ENCODE peak calls at places on chromosome 20, in six cellular contexts. G, N, P, L, E and D are unnamed samples.

GRCh38 chr20:10639762-10640556 is 33.8 kb downstream of the JAG1 start:
- DNase-seq in N (no peak), E (no peak), G (no peak), P (no peak), L (peak), D (no peak)

GRCh38 chr20:1296922-1297321 is 30.8 kb downstream of the SNPH start:
- DNase-seq in G (no peak), L (no peak), N (no peak), E (no peak), P (no peak), D (no peak)

GRCh38 chr20:37914672-37915433 is 11.9 kb downstream of the VSTM2L start:
- DNase-seq in E (no peak), L (peak), N (peak), G (no peak), P (no peak), D (peak)

GRCh38 chr20:47847882-47848485 is 62.7 kb upstream of the SULF2 start:
- DNase-seq in E (no peak), L (no peak), G (no peak), P (no peak), N (no peak), D (peak)

GRCh38 chr20:16283307-16283706 is 289.9 kb downstream of the KIF16B start:
- DNase-seq in L (no peak), G (no peak), P (no peak), N (no peak), E (no peak), D (no peak)

GRCh38 chr20:47358672-47359532 is 2.4 kb upstream of the ZMYND8 start:
- DNase-seq in N (peak), L (no peak), P (peak), E (no peak), G (peak), D (peak)

GRCh38 chr20:61649105-61649878 is 397.2 kb downstream of the CDH4 start:
- DNase-seq in N (no peak), E (no peak), L (no peak), P (no peak), G (no peak), D (no peak)

GRCh38 chr20:23752019-23752418 is 1.3 kb upstream of the CST1 start:
- DNase-seq in G (no peak), P (no peak), L (no peak), E (no peak), N (no peak), D (no peak)

GRCh38 chr20:57395111-57395959 is 4.1 kb downstream of the RBM38 start:
- DNase-seq in E (no peak), N (peak), G (peak), L (peak), P (peak), D (peak)

GRCh38 chr20:6976535-6976934 is 209.0 kb downstream of the BMP2 start:
- DNase-seq in P (no peak), N (no peak), E (no peak), G (no peak), L (no peak), D (peak)

GRCh38 chr20:39878809-39879208 is 810.2 kb downstream of the MAFB start:
- DNase-seq in N (no peak), P (no peak), G (no peak), L (no peak), E (no peak), D (no peak)

DNA sequence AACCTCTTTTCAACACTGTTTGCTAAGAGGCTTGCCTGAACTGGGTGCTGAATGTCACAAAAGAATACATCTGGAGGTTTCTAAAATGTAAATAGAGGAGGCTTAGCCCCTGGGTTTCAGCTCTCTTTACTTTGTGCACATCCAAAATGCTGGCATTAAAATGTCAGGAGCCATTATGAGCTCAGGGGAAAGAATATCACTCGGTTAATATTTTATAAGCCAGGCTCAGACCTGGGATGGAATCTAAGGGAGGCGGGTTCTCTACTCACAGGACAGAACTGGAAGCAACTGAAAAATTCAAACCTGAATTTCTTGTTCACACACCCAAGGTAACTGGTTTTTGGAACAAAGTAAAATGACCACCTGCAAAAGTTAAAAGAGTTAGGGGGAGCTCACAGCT is 100.7 kb downstream of the BFSP1 start:
- DNase-seq in L (no peak), N (no peak), P (no peak), G (no peak), E (no peak), D (no peak)
- H3K4ac ChIP-seq in L (no peak), N (no peak), P (no peak), G (no peak), E (no peak), D (no peak)

DNA sequence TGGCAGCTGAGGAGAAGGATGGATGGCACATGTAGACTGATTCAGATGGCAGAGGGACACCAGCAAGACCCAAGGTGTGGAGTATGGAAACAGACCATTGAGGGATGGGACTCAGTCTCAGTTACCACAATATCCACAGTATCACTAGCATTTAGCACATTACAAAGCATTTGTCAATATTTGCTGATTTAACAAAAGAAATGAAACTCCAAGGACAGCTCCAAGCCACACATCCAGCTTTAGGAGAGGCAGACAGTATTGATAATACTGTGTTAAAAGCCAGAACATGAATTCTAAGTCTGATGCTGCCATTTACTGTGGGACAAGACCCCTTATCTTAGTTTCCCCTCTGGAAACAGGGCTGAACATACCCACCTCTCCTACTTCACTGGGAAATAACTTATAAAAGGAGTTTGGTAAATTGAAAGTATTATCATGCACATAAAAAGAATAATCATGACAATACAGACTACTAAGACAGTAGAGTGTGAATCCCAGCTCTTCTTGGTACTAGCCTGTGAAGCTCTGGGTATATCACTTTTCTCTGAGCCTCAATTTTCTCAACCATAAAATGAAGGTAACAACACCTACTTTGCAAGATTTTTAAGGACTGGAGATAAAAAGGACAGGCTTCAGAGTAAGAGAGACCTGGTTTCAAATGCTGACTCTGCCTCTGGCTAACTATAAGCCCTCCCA is 11.1 kb downstream of the BCL2L1 start:
- DNase-seq in G (no peak), P (no peak), N (no peak), L (no peak), E (no peak), D (peak)
- H3K4ac ChIP-seq in G (peak), P (peak), N (no peak), L (no peak), E (peak), D (peak)

DNA sequence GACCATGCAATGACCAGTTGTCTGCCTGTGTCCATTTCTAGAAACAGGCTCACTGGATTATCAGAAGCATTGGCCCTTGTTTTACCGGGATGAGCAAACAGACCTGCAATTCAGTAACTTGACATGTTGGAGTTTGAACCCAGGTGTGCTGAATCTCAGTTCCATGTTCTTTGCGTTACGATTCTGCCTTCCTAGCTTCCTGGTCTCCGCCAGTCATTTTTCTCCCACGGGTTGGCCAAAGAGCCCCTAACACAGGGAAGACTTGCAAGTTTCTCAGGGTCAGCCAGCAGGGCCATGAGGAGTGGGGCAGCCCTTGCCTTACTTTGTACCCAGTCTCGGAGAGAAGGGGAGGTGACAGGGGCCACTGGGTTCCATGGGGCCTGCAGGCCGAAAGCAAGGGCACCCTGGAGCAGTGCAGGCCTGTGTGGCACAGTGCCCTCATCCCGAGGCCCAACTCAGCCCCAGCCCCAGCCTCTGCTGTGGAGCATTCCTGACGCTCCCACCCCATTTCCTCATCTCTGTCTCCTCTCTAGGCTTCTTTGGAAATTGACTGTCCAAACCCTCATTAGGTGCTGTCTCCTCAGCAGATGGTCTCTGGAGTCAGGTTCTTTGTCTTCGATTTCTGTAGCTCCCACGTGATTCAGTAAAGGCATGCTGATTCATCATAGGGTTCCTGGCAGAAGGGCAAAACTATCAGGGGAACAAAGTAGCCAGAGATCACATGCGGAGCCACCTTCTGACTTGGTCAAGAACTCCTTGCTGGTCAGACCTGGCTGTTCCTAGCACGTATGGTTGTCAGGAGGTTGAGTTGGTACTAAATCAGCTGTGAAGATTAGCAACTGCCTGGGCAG is 23.6 kb downstream of the CDS2 start:
- DNase-seq in E (no peak), P (no peak), L (no peak), N (no peak), G (peak), D (peak)
- H3K4ac ChIP-seq in E (no peak), P (no peak), L (no peak), N (no peak), G (peak), D (no peak)

GRCh38 chr20:51208162-51208561 is 185.3 kb upstream of the KCNG1 start:
- DNase-seq in L (no peak), E (no peak), P (no peak), N (peak), G (no peak), D (no peak)
- H3K4ac ChIP-seq in L (no peak), E (no peak), P (no peak), N (no peak), G (no peak), D (no peak)

GRCh38 chr20:44643154-44643519 is 8.4 kb downstream of the ADA start:
- DNase-seq in G (no peak), P (no peak), L (no peak), N (no peak), E (no peak), D (no peak)

GRCh38 chr20:44642203-44643153 is 9.0 kb downstream of the ADA start:
- DNase-seq in G (peak), P (peak), N (peak), L (no peak), E (no peak), D (peak)

GRCh38 chr20:44644384-44645131 is 6.9 kb downstream of the ADA start:
- DNase-seq in E (no peak), P (peak), L (no peak), G (no peak), N (no peak), D (peak)

GRCh38 chr20:44646023-44646640 is 5.4 kb downstream of the ADA start:
- DNase-seq in P (no peak), L (peak), G (peak), E (no peak), N (peak), D (no peak)

GRCh38 chr20:44643596-44644383 is 7.7 kb downstream of the ADA start:
- DNase-seq in E (peak), N (peak), L (no peak), G (peak), P (peak), D (peak)
- H3K4ac ChIP-seq in E (peak), N (no peak), L (no peak), G (peak), P (no peak), D (peak)

DNA sequence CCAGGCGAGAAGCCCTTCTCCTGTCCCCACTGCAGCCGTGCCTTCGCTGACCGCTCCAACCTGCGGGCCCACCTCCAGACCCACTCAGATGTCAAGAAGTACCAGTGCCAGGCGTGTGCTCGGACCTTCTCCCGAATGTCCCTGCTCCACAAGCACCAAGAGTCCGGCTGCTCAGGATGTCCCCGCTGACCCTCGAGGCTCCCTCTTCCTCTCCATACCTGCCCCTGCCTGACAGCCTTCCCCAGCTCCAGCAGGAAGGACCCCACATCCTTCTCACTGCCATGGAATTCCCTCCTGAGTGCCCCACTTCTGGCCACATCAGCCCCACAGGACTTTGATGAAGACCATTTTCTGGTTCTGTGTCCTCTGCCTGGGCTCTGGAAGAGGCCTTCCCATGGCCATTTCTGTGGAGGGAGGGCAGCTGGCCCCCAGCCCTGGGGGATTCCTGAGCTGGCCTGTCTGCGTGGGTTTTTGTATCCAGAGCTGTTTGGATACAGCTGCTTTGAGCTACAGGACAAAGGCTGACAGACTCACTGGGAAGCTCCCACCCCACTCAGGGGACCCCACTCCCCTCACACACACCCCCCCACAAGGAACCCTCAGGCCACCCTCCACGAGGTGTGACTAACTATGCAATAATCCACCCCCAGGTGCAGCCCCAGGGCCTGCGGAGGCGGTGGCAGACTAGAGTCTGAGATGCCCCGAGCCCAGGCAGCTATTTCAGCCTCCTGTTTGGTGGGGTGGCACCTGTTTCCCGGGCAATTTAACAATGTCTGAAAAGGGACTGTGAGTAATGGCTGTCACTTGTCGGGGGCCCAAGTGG is 5.3 kb downstream of the SNAI1 start:
- DNase-seq in N (no peak), E (no peak), G (peak), L (no peak), P (peak), D (no peak)
- H3K4ac ChIP-seq in N (no peak), E (no peak), G (peak), L (no peak), P (no peak), D (no peak)

GRCh38 chr20:20457392-20458126 is 89.7 kb downstream of the INSM1 start:
- DNase-seq in G (peak), N (no peak), P (no peak), E (no peak), L (no peak), D (no peak)
- H3K4ac ChIP-seq in G (no peak), N (no peak), P (no peak), E (no peak), L (peak), D (no peak)

DNA sequence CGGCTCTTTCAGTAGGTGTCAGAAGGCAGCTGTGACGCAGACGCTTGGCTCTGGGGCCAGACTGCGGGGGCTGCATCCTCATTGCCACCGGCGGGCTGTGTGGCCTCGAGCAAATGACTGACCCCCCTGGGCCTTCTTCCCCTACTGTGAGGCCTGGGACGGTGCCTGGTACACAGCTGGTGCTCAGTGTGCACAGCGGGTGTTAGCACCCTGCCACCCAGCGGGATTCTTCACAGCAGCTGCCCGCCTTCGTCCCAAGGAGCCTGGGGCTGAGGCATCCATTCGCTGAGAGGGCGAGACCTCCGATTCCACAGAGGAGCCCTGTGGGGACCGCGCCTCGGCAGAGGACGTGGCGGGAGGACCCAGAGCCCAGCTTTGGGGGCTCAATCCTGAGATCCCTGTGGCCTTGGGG is 10.6 kb downstream of the SLCO4A1 start:
- DNase-seq in G (no peak), P (no peak), N (no peak), L (no peak), E (no peak), D (no peak)
- H3K4ac ChIP-seq in G (peak), P (no peak), N (no peak), L (no peak), E (no peak), D (no peak)

GRCh38 chr20:62998449-62998848 is 8.3 kb downstream of the BHLHE23 start:
- DNase-seq in P (no peak), L (no peak), E (no peak), G (no peak), N (no peak), D (no peak)
- H3K4ac ChIP-seq in P (no peak), L (peak), E (no peak), G (no peak), N (no peak), D (no peak)

GRCh38 chr20:3808544-3808943 is 11.8 kb upstream of the AP5S1 start:
- DNase-seq in L (no peak), P (no peak), E (no peak), N (no peak), G (no peak), D (no peak)

GRCh38 chr20:3813758-3814581 is 6.4 kb upstream of the AP5S1 start:
- DNase-seq in E (no peak), L (no peak), P (no peak), N (no peak), G (no peak), D (no peak)

GRCh38 chr20:3812259-3812681 is 8.1 kb upstream of the AP5S1 start:
- DNase-seq in P (no peak), E (no peak), G (no peak), L (no peak), N (no peak), D (no peak)

GRCh38 chr20:3812975-3813599 is 7.3 kb upstream of the AP5S1 start:
- DNase-seq in L (no peak), G (no peak), N (no peak), P (peak), E (no peak), D (no peak)

GRCh38 chr20:3811421-3812258 is 8.7 kb upstream of the AP5S1 start:
- DNase-seq in P (peak), G (peak), L (no peak), N (no peak), E (no peak), D (no peak)
- H3K4ac ChIP-seq in P (no peak), G (peak), L (no peak), N (no peak), E (no peak), D (no peak)